ENCODE peak calls at places on chromosome 7, in six cellular contexts. X, G, I, M, J and H are unnamed samples.

GRCh38 chr7:155798673-155799439 is 13.4 kb downstream of the SHH start:
- DNase-seq in G (no peak), I (no peak), X (no peak), M (no peak), J (no peak), H (peak)

GRCh38 chr7:142808802-142809583 is 38.2 kb downstream of the PRSS2 start:
- DNase-seq in X (peak), J (peak), I (no peak), G (no peak), M (peak), H (no peak)

GRCh38 chr7:44608916-44609648 is 2.7 kb downstream of the OGDH start:
- DNase-seq in I (no peak), G (peak), M (no peak), J (no peak), X (no peak), H (no peak)

GRCh38 chr7:90933984-90934383 is 330.2 kb upstream of the FZD1 start:
- DNase-seq in M (no peak), I (no peak), X (no peak), J (no peak), G (no peak), H (peak)

GRCh38 chr7:107251963-107252362 is 83.2 kb downstream of the HBP1 start:
- DNase-seq in G (no peak), M (no peak), J (no peak), X (no peak), I (peak), H (no peak)

GRCh38 chr7:28695300-28696261 is 262.5 kb downstream of the TRIL start:
- DNase-seq in X (peak), M (no peak), J (no peak), I (no peak), G (no peak), H (no peak)

GRCh38 chr7:4862156-4862555 is 326 bp upstream of the PAPOLB start:
- DNase-seq in G (no peak), X (no peak), M (no peak), J (no peak), I (no peak), H (no peak)

GRCh38 chr7:143288836-143289235 is 685 bp downstream of the CASP2 start:
- DNase-seq in J (no peak), X (peak), G (no peak), M (no peak), I (no peak), H (no peak)

GRCh38 chr7:42692609-42693008 is 219.3 kb downstream of the C7orf25 start:
- DNase-seq in M (no peak), J (no peak), G (no peak), X (no peak), I (no peak), H (no peak)

GRCh38 chr7:121192834-121193233 is 136.0 kb upstream of the WNT16 start:
- DNase-seq in I (no peak), X (peak), M (no peak), G (no peak), J (no peak), H (no peak)

GRCh38 chr7:66060796-66061195 is 14.8 kb upstream of the ASL start:
- DNase-seq in G (no peak), I (no peak), X (no peak), J (no peak), M (no peak), H (no peak)

GRCh38 chr7:157139142-157140117 is 704 bp downstream of the UBE3C start:
- DNase-seq in J (no peak), I (no peak), M (no peak), G (peak), X (peak), H (no peak)

GRCh38 chr7:121313793-121314676 is 14.8 kb upstream of the WNT16 start:
- DNase-seq in J (no peak), I (no peak), X (no peak), M (peak), G (no peak), H (no peak)

GRCh38 chr7:95246935-95247370 is 77.4 kb downstream of the PON1 start:
- DNase-seq in M (peak), J (peak), I (peak), G (peak), X (peak), H (peak)

GRCh38 chr7:27303021-27303420 is 60.4 kb downstream of the EVX1 start:
- DNase-seq in J (no peak), G (no peak), X (no peak), I (no peak), M (no peak), H (no peak)

GRCh38 chr7:94307399-94308048 is 87.2 kb upstream of the COL1A2 start:
- DNase-seq in I (no peak), J (no peak), X (no peak), M (no peak), G (no peak), H (no peak)

GRCh38 chr7:41420421-41420820 is 282.5 kb downstream of the INHBA start:
- DNase-seq in X (no peak), J (no peak), I (no peak), G (no peak), M (no peak), H (no peak)
- TF ChIP-seq SMC3 in X (no peak), J (no peak), I (no peak), G (no peak), M (no peak), H (no peak)

GRCh38 chr7:73901823-73902597 is 41.1 kb downstream of the TMEM270 start:
- DNase-seq in G (no peak), M (no peak), J (no peak), X (no peak), I (no peak), H (peak)

GRCh38 chr7:73905360-73905759 is 44.4 kb downstream of the TMEM270 start:
- DNase-seq in G (no peak), J (no peak), I (no peak), M (no peak), X (no peak), H (peak)

GRCh38 chr7:73903321-73904218 is 42.6 kb downstream of the TMEM270 start:
- DNase-seq in G (no peak), J (no peak), I (no peak), X (no peak), M (no peak), H (peak)

GRCh38 chr7:73906874-73907273 is 45.9 kb downstream of the TMEM270 start:
- DNase-seq in I (no peak), X (no peak), M (no peak), G (no peak), J (peak), H (peak)

GRCh38 chr7:73904219-73905136 is 43.5 kb downstream of the TMEM270 start:
- DNase-seq in J (no peak), G (no peak), M (no peak), X (no peak), I (no peak), H (peak)
- TF ChIP-seq SMC3 in J (no peak), G (no peak), M (no peak), X (no peak), I (no peak), H (no peak)

DNA sequence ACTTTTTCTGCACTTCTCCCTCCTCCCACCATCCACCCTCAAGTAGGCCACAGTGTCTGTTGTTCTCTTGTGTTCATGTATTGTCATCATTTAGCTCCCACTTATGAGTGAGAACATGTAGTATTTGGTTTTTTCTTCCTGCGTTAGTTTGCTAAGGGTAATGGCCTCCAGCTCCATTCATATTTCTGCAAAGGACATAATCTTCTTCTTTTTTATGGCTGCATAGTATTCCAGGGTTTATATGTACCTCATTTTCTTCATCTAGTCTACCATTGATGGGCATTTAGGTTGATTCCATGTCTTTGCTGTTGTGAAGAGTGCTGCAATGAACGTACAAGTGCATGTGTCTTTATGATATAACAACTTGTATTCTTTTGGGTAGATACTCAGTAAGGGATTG is 230.4 kb downstream of the ARL4A start:
- DNase-seq in I (no peak), X (no peak), G (no peak), J (no peak), M (no peak), H (no peak)
- TF ChIP-seq SMC3 in I (no peak), X (no peak), G (no peak), J (no peak), M (no peak), H (no peak)

DNA sequence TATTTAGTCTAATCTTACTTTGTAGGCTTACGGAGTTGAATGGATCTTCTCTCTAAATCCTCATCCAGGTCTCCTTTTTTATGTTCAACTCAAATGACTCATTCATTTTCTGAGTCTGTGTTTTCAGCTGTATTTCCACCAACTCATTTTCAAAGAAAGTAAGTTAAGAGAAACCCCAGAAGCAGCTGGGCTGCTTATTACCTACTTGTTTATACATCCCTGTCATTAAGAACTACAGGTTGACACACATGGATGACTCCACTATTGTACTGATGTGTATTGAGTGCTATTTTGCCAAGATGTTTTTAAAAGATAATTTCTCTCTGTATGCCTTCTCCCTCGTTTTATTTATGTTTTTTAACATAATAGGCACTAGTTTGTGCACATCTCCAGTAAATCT is 42.0 kb downstream of the DGKI start:
- DNase-seq in I (no peak), X (peak), G (no peak), M (no peak), J (no peak), H (no peak)
- TF ChIP-seq SMC3 in I (no peak), X (no peak), G (no peak), M (no peak), J (no peak), H (no peak)

DNA sequence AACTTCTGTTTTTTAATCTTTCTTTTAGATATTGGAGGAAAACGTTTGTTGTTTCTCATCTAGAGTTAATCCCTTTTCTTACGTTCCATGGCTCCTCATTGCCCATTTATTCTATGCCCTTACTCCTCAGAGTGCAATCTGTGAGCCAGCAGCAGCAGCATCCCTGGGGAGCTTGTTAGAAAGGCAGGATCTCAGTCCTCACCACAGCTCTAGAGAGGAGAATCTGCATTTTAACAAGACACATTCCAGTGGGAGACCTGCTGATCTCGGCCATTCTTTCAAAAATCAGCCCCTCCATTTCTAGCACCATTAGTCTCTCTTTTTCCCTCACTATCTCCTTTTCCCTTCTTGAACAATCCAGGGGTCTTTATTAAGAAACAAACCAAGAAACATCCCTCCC is 84.4 kb upstream of the NOBOX start:
- DNase-seq in J (no peak), X (no peak), G (no peak), I (no peak), M (no peak), H (no peak)
- TF ChIP-seq SMC3 in J (no peak), X (no peak), G (no peak), I (no peak), M (no peak), H (no peak)

GRCh38 chr7:128104109-128104742 is 73.0 kb upstream of the LRRC4 start:
- DNase-seq in X (no peak), G (no peak), I (no peak), M (no peak), J (no peak), H (peak)

GRCh38 chr7:128102490-128103291 is 71.5 kb upstream of the LRRC4 start:
- DNase-seq in I (no peak), J (no peak), X (no peak), G (no peak), M (no peak), H (no peak)

GRCh38 chr7:128105228-128106022 is 74.2 kb upstream of the LRRC4 start:
- DNase-seq in J (no peak), M (no peak), G (no peak), X (no peak), I (no peak), H (no peak)

GRCh38 chr7:128100949-128101713 is 69.9 kb upstream of the LRRC4 start:
- DNase-seq in G (no peak), M (no peak), X (no peak), I (no peak), J (no peak), H (no peak)

GRCh38 chr7:128103498-128104108 is 72.4 kb upstream of the LRRC4 start:
- DNase-seq in G (no peak), I (peak), J (no peak), X (no peak), M (no peak), H (peak)
- TF ChIP-seq SMC3 in G (no peak), I (no peak), J (no peak), X (no peak), M (no peak), H (no peak)

GRCh38 chr7:77684030-77684429 is 12.2 kb upstream of the RSBN1L start:
- DNase-seq in J (no peak), M (no peak), G (no peak), X (peak), I (no peak), H (no peak)
- TF ChIP-seq SMC3 in J (no peak), M (no peak), G (no peak), X (no peak), I (no peak), H (no peak)

DNA sequence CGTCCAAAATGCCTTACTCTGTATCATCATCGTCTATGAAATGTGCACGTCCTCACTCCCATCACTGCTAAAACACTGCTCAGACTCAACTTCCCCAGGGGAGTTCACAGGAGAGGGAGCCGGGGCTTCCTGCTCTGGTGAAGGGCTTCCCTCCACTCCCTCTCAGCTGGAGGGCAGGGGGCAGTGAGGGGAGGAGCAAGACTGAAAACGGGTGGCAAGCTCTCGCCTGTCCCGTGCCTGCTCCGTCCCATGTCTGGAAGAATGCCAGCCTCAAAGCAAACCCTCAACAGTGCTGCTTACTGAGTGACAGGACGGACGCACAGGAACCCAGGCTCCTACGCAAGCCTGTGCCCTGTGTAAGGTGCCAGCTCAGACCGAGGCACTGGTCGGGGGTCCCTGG is 25.1 kb downstream of the PRKAG2 start:
- DNase-seq in G (no peak), I (no peak), J (no peak), M (no peak), X (no peak), H (no peak)
- TF ChIP-seq SMC3 in G (no peak), I (no peak), J (no peak), M (no peak), X (no peak), H (no peak)